ENCODE peak calls at places on chromosomes 6 and 20, in six cellular contexts. O is A549, Z is IMR-90, A is endothelial cell, K is astrocyte of the spinal cord, D is glutamatergic neuron. V is an unnamed sample.

GRCh38 chr20:46672543-46673148 is 16.6 kb downstream of the TP53RK start:
- DNase-seq in O (no peak), Z (no peak), A (no peak), K (no peak), D (no peak), V (no peak)

GRCh38 chr20:50405235-50405914 is 104.8 kb upstream of the PTPN1 start:
- DNase-seq in O (no peak), Z (no peak), A (no peak), K (no peak), D (no peak), V (no peak)

GRCh38 chr20:12047838-12048432 is 130.2 kb downstream of the BTBD3 start:
- DNase-seq in O (no peak), Z (peak), A (no peak), K (peak), D (no peak), V (no peak)

GRCh38 chr6:137746264-137746663 is 120.8 kb upstream of the TNFAIP3 start:
- DNase-seq in O (no peak), Z (no peak), A (no peak), K (no peak), D (no peak), V (no peak)

GRCh38 chr6:111813247-111814162 is 59.7 kb downstream of the FYN start:
- DNase-seq in O (no peak), Z (peak), A (no peak), K (peak), D (no peak), V (no peak)

GRCh38 chr6:98838027-98838426 is 3.7 kb downstream of the POU3F2 start:
- DNase-seq in O (no peak), Z (no peak), A (no peak), K (no peak), D (peak), V (no peak)

GRCh38 chr20:64049060-64049886 is at the start of gene SOX18:
- DNase-seq in O (no peak), Z (peak), A (peak), K (no peak), D (peak), V (peak)

GRCh38 chr6:2478200-2478599 is 232.8 kb upstream of the GMDS start:
- DNase-seq in O (no peak), Z (peak), A (no peak), K (peak), D (no peak), V (peak)

GRCh38 chr20:46388201-46388836 is 18.1 kb downstream of the ELMO2 start:
- DNase-seq in O (no peak), Z (no peak), A (no peak), K (no peak), D (no peak), V (no peak)

GRCh38 chr20:61821698-61822097 is 244.0 kb downstream of the TAF4 start:
- DNase-seq in O (no peak), Z (no peak), A (no peak), K (no peak), D (no peak), V (no peak)

GRCh38 chr6:16741112-16742016 is 19.9 kb downstream of the ATXN1 start:
- DNase-seq in O (no peak), Z (peak), A (no peak), K (peak), D (no peak), V (no peak)

GRCh38 chr6:39084506-39084905 is 30.5 kb downstream of the SAYSD1 start:
- DNase-seq in O (no peak), Z (no peak), A (no peak), K (no peak), D (no peak), V (no peak)

GRCh38 chr6:6890400-6890858 is 217.3 kb upstream of the RREB1 start:
- DNase-seq in O (no peak), Z (no peak), A (peak), K (no peak), D (peak), V (peak)

GRCh38 chr20:17758010-17758409 is 58.2 kb downstream of the BANF2 start:
- DNase-seq in O (no peak), Z (no peak), A (no peak), K (no peak), D (no peak), V (no peak)

GRCh38 chr6:85669735-85670194 is 27.1 kb upstream of the SYNCRIP start:
- DNase-seq in O (no peak), Z (peak), A (no peak), K (peak), D (no peak), V (no peak)

GRCh38 chr20:51563597-51564332 is 21.2 kb upstream of the NFATC2 start:
- DNase-seq in O (peak), Z (peak), A (peak), K (peak), D (peak), V (peak)

GRCh38 chr20:51562027-51562333 is 19.5 kb upstream of the NFATC2 start:
- DNase-seq in O (peak), Z (peak), A (no peak), K (peak), D (no peak), V (no peak)

GRCh38 chr20:51563141-51563596 is 20.6 kb upstream of the NFATC2 start:
- DNase-seq in O (no peak), Z (no peak), A (no peak), K (no peak), D (no peak), V (no peak)

GRCh38 chr20:51560550-51561307 is 18.2 kb upstream of the NFATC2 start:
- DNase-seq in O (no peak), Z (peak), A (no peak), K (no peak), D (no peak), V (no peak)

GRCh38 chr20:51562334-51563140 is 20.0 kb upstream of the NFATC2 start:
- DNase-seq in O (peak), Z (peak), A (peak), K (peak), D (peak), V (peak)
- TF ChIP-seq CTCF in O (peak), Z (peak), A (no peak), K (no peak), D (no peak), V (no peak)

DNA sequence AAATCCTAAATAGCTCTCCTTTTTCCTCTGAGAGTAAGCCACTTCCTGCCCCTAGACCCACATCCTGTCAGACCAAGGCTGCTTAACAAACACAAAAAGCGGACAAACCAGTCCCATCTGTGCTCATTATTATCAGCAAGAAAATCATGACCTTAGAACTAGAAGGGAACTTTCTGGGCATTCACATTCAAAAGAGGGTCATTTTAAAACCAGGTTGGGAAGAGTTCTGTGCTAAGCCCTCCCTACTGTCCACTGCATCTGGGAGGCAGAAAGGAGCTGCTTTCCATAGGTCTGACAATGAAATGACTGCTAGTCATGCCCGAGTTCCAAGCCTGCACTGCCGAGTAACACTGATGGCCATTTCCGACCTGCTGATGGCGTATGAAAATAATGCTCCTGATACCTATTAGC is 15.4 kb downstream of the EZR start:
- DNase-seq in O (no peak), Z (no peak), A (peak), K (peak), D (no peak), V (no peak)
- TF ChIP-seq CTCF in O (no peak), Z (no peak), A (no peak), K (no peak), D (no peak), V (no peak)

GRCh38 chr20:25057234-25058050 is 497 bp downstream of the ACSS1 start:
- DNase-seq in O (peak), Z (peak), A (peak), K (peak), D (peak), V (peak)
- TF ChIP-seq CTCF in O (no peak), Z (no peak), A (no peak), K (no peak), D (no peak), V (no peak)

DNA sequence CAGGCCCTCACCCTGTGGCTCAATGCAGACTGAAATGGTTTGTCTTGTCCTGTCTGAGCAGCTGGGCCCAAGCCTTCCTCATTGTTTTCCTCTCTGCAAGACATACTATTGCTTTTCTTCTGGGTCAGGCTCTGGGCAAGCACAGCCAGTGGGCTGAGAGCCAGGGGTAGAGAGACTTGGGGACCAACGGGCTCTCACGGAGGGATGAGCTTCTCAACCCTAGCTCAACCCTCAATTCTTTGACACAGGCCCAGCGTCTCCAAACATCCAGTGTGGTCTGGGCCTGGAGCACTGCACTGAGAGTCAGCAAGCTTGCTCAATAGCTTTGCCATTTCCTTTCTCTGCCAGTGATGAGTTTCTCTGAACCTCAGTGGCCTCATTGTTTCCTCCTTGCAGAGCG is 9.4 kb downstream of the ANGPT4 start:
- DNase-seq in O (no peak), Z (no peak), A (no peak), K (no peak), D (no peak), V (no peak)
- TF ChIP-seq CTCF in O (no peak), Z (no peak), A (no peak), K (no peak), D (no peak), V (no peak)

GRCh38 chr20:51966296-51966971 is 164.1 kb upstream of the SALL4 start:
- DNase-seq in O (peak), Z (peak), A (peak), K (peak), D (no peak), V (peak)
- TF ChIP-seq CTCF in O (peak), Z (peak), A (peak), K (peak), D (peak), V (peak)

GRCh38 chr6:141675957-141676356 is 456.8 kb upstream of the GJE1 start:
- DNase-seq in O (no peak), Z (peak), A (no peak), K (peak), D (no peak), V (no peak)
- TF ChIP-seq CTCF in O (peak), Z (peak), A (no peak), K (peak), D (no peak), V (no peak)

V was measured in nephron progenitor cell.